ENCODE peak calls at places on chromosomes 6 and 20, in ten cellular contexts. Q is PC-3, I is K562, Y is fibroblast of lung, S is neuronal stem cell, Z is colonic mucosa, T is mesendoderm, F is HCT116, X is H1, A is IMR-90. E is an unnamed sample.
A peak's percentile ranks its signal among the peaks of the same experiment; 100 is the strongest.

GRCh38 chr6:90468859-90469258 is 118.0 kb downstream of the MAP3K7 start:
- DNase-seq in Q (no peak), I (no peak), Y (no peak), S (no peak), Z (no peak), T (no peak), F (no peak), X (no peak), A (no peak), E (no peak)

GRCh38 chr6:13453771-13454251 is 33.6 kb downstream of the GFOD1 start:
- DNase-seq in Q (peak; percentile 94), I (no peak), Y (peak; percentile 27), S (no peak), Z (no peak), T (no peak), F (peak; percentile 80), X (no peak), A (peak; percentile 49), E (peak; percentile 21)

GRCh38 chr6:18342223-18342622 is 44.9 kb upstream of the RNF144B start:
- DNase-seq in Q (no peak), I (no peak), Y (no peak), S (no peak), Z (no peak), T (no peak), F (no peak), X (no peak), A (no peak), E (no peak)

GRCh38 chr6:133040025-133040838 is 200.9 kb upstream of the EYA4 start:
- DNase-seq in Q (peak; percentile 55), I (peak; percentile 20), Y (peak; percentile 41), S (no peak), Z (no peak), T (peak; percentile 46), F (peak; percentile 16), X (no peak), A (peak; percentile 34), E (peak; percentile 72)

GRCh38 chr20:62063981-62064787 is 1.5 kb downstream of the TAF4 start:
- DNase-seq in Q (peak; percentile 38), I (no peak), Y (no peak), S (peak; percentile 11), Z (peak; percentile 64), T (peak; percentile 57), F (no peak), X (no peak), A (no peak), E (peak; percentile 85)

GRCh38 chr6:44674226-44675155 is 287.0 kb downstream of the CDC5L start:
- DNase-seq in Q (peak; percentile 94), I (no peak), Y (no peak), S (no peak), Z (no peak), T (no peak), F (peak; percentile 26), X (no peak), A (no peak), E (no peak)

GRCh38 chr6:34288581-34288980 is 39.8 kb upstream of the SMIM29 start:
- DNase-seq in Q (no peak), I (no peak), Y (no peak), S (no peak), Z (no peak), T (no peak), F (no peak), X (no peak), A (no peak), E (no peak)

GRCh38 chr6:159440907-159441703 is 251.9 kb downstream of the SOD2 start:
- DNase-seq in Q (no peak), I (no peak), Y (no peak), S (no peak), Z (no peak), T (no peak), F (no peak), X (no peak), A (no peak), E (no peak)

GRCh38 chr6:153028261-153028660 is 25.8 kb upstream of the MTRF1L start:
- DNase-seq in Q (no peak), I (no peak), Y (no peak), S (no peak), Z (no peak), T (no peak), F (no peak), X (no peak), A (peak; percentile 31), E (no peak)

GRCh38 chr6:158624684-158625682 is 19.6 kb downstream of the DYNLT1 start:
- DNase-seq in Q (no peak), I (no peak), Y (no peak), S (no peak), Z (peak; percentile 14), T (no peak), F (no peak), X (no peak), A (no peak), E (no peak)

GRCh38 chr20:19934792-19935491 is 82.2 kb upstream of the NAA20 start:
- DNase-seq in Q (peak; percentile 27), I (no peak), Y (no peak), S (no peak), Z (peak; percentile 89), T (no peak), F (no peak), X (no peak), A (no peak), E (no peak)

GRCh38 chr6:44151348-44152108 is 7.1 kb upstream of the CAPN11 start:
- DNase-seq in Q (peak; percentile 70), I (peak; percentile 88), Y (peak; percentile 56), S (peak; percentile 73), Z (peak; percentile 77), T (peak; percentile 74), F (peak; percentile 41), X (peak; percentile 61), A (peak; percentile 62), E (peak; percentile 94)

GRCh38 chr6:139625998-139626975 is 251.8 kb upstream of the CITED2 start:
- DNase-seq in Q (no peak), I (no peak), Y (peak; percentile 26), S (no peak), Z (no peak), T (no peak), F (no peak), X (no peak), A (no peak), E (no peak)

GRCh38 chr6:146785001-146785585 is 186.3 kb downstream of the ADGB start:
- DNase-seq in Q (peak; percentile 66), I (peak; percentile 80), Y (peak; percentile 58), S (peak; percentile 46), Z (peak; percentile 25), T (peak; percentile 67), F (peak; percentile 56), X (no peak), A (peak; percentile 41), E (peak; percentile 64)

GRCh38 chr20:19456600-19457390 is 244.4 kb downstream of the SLC24A3 start:
- DNase-seq in Q (no peak), I (no peak), Y (no peak), S (no peak), Z (no peak), T (no peak), F (no peak), X (no peak), A (no peak), E (peak; percentile 4)

GRCh38 chr6:32210191-32210601 is 13.7 kb downstream of the NOTCH4 start:
- DNase-seq in Q (no peak), I (no peak), Y (no peak), S (no peak), Z (no peak), T (no peak), F (no peak), X (no peak), A (no peak), E (no peak)

GRCh38 chr6:45433533-45434400 is 56.0 kb upstream of the SUPT3H start:
- DNase-seq in Q (no peak), I (no peak), Y (no peak), S (no peak), Z (no peak), T (no peak), F (no peak), X (no peak), A (no peak), E (no peak)

GRCh38 chr6:75563032-75563431 is 38.6 kb upstream of the SENP6 start:
- DNase-seq in Q (peak; percentile 48), I (peak; percentile 30), Y (peak; percentile 18), S (no peak), Z (no peak), T (peak; percentile 87), F (peak; percentile 48), X (peak; percentile 10), A (peak; percentile 47), E (peak; percentile 77)

GRCh38 chr6:30778001-30778400 is 33.7 kb upstream of the IER3 start:
- DNase-seq in Q (no peak), I (no peak), Y (no peak), S (no peak), Z (no peak), T (no peak), F (no peak), X (no peak), A (no peak), E (no peak)
- H3K4me1 ChIP-seq in Q (peaks cover 44% of the 10 kb centered on the region), I (peaks cover 19% of the 10 kb centered on the region), Y (peaks cover 36% of the 10 kb centered on the region), S (peaks cover 4% of the 10 kb centered on the region), Z (peaks cover 36% of the 10 kb centered on the region), T (peaks cover 4% of the 10 kb centered on the region), F (peaks cover 87% of the 10 kb centered on the region), X (no peaks in the 10 kb centered on the region), A (peaks cover 33% of the 10 kb centered on the region), E (no peaks in the 10 kb centered on the region)

GRCh38 chr20:53336892-53337291 is 256.7 kb downstream of the ZNF217 start:
- DNase-seq in Q (no peak), I (no peak), Y (no peak), S (no peak), Z (no peak), T (no peak), F (no peak), X (no peak), A (no peak), E (no peak)
- H3K4me3 ChIP-seq in Q (no peak overlapping the region), I (no peak overlapping the region), Y (no peak overlapping the region), S (no peak overlapping the region), Z (no peak overlapping the region), T (no peak overlapping the region), F (no peak overlapping the region), X (no peak overlapping the region), A (no peak overlapping the region), E (no peak overlapping the region)

DNA sequence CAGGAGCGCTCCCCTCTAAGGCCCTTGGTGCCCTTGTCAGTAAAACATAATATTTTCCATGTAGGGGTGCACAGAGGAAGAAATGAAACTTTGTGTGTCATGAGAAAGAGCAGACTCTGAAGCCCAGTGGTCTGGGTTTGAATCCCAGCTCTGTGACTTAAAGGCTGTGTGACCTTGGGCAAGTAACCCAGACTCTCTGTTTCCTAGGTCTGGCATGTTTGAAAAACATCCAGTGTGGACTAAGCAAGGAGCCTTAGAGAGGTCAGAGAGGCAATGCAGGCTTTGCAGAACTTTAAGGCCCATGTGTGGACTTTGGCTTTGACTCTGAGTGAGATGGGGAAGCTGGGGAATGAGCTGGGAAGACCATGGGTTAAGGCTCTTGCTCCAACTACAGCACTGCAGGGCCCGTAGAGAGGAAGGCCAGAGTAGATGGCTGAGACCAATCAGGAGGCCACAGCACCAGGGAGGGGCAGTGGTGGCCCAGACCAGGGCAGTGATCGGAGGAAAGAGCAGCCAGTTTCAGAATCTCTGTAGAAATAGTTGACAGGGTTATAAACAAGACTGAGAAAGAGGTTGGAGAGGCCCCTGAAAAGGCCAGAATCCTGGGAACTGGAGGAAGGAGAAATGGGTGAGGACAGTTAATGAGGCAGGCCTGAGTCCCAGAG is 18.2 kb downstream of the ADA start:
- DNase-seq in Q (no peak), I (no peak), Y (no peak), S (no peak), Z (no peak), T (no peak), F (no peak), X (no peak), A (no peak), E (no peak)
- H3K9ac ChIP-seq in Q (no peak overlapping the region), I (no peak overlapping the region), Y (no peak overlapping the region), S (no peak overlapping the region), Z (no peak overlapping the region), T (no peak overlapping the region), F (no peak overlapping the region), X (no peak overlapping the region), A (no peak overlapping the region), E (no peak overlapping the region)

GRCh38 chr6:36963451-36964290 is 9.1 kb downstream of the PI16 start:
- DNase-seq in Q (no peak), I (no peak), Y (no peak), S (no peak), Z (no peak), T (no peak), F (no peak), X (no peak), A (no peak), E (no peak)
- H3K4me1 ChIP-seq in Q (peaks cover 15% of the 10 kb centered on the region), I (peaks cover 56% of the 10 kb centered on the region), Y (no peaks in the 10 kb centered on the region), S (peaks cover 10% of the 10 kb centered on the region), Z (no peaks in the 10 kb centered on the region), T (no peaks in the 10 kb centered on the region), F (peaks cover 42% of the 10 kb centered on the region), X (peaks cover 6% of the 10 kb centered on the region), A (peaks cover 4% of the 10 kb centered on the region), E (no peaks in the 10 kb centered on the region)

E was measured in endodermal cell.